ENCODE peak calls at places on chromosomes 2 and 18, in seven cellular contexts. One of them, this sample, is unnamed.

GRCh38 chr18:50454379-50455005 is 79.6 kb downstream of the SKA1 start:
- DNase-seq in IMR-90: no peak
- DNase-seq in mesendoderm: peak
- DNase-seq in H9: peak
- DNase-seq in H1: no peak
- DNase-seq in neuronal stem cell: no peak
- DNase-seq in trophoblast cell: no peak
- DNase-seq in this sample: no peak

GRCh38 chr2:164657129-164657528 is 35.8 kb upstream of the GRB14 start:
- DNase-seq in IMR-90: peak
- DNase-seq in mesendoderm: no peak
- DNase-seq in H9: no peak
- DNase-seq in H1: no peak
- DNase-seq in neuronal stem cell: no peak
- DNase-seq in trophoblast cell: no peak
- DNase-seq in this sample: peak

GRCh38 chr2:109527846-109528705 is 85.7 kb downstream of the SEPTIN10 start:
- DNase-seq in IMR-90: no peak
- DNase-seq in mesendoderm: peak
- DNase-seq in H9: peak
- DNase-seq in H1: no peak
- DNase-seq in neuronal stem cell: no peak
- DNase-seq in trophoblast cell: peak
- DNase-seq in this sample: no peak

GRCh38 chr2:18119883-18120282 is 241.4 kb downstream of the KCNS3 start:
- DNase-seq in IMR-90: peak
- DNase-seq in mesendoderm: no peak
- DNase-seq in H9: no peak
- DNase-seq in H1: no peak
- DNase-seq in neuronal stem cell: no peak
- DNase-seq in trophoblast cell: no peak
- DNase-seq in this sample: peak

GRCh38 chr18:56096861-56097260 is 508.9 kb upstream of the TCF4 start:
- DNase-seq in IMR-90: no peak
- DNase-seq in mesendoderm: no peak
- DNase-seq in H9: no peak
- DNase-seq in H1: no peak
- DNase-seq in neuronal stem cell: no peak
- DNase-seq in trophoblast cell: no peak
- DNase-seq in this sample: no peak

GRCh38 chr18:53115876-53116585 is 776.0 kb downstream of the DCC start:
- DNase-seq in IMR-90: no peak
- DNase-seq in mesendoderm: peak
- DNase-seq in H9: no peak
- DNase-seq in H1: no peak
- DNase-seq in neuronal stem cell: no peak
- DNase-seq in trophoblast cell: no peak
- DNase-seq in this sample: no peak

GRCh38 chr18:26208901-26209445 is 17.3 kb upstream of the TAF4B start:
- DNase-seq in IMR-90: no peak
- DNase-seq in mesendoderm: no peak
- DNase-seq in H9: no peak
- DNase-seq in H1: no peak
- DNase-seq in neuronal stem cell: no peak
- DNase-seq in trophoblast cell: no peak
- DNase-seq in this sample: no peak

GRCh38 chr2:102893870-102894269 is 132.0 kb downstream of the TMEM182 start:
- DNase-seq in IMR-90: no peak
- DNase-seq in mesendoderm: no peak
- DNase-seq in H9: peak
- DNase-seq in H1: no peak
- DNase-seq in neuronal stem cell: no peak
- DNase-seq in trophoblast cell: no peak
- DNase-seq in this sample: no peak

GRCh38 chr18:24995738-24996137 is 356.2 kb downstream of the ZNF521 start:
- DNase-seq in IMR-90: peak
- DNase-seq in mesendoderm: no peak
- DNase-seq in H9: no peak
- DNase-seq in H1: no peak
- DNase-seq in neuronal stem cell: no peak
- DNase-seq in trophoblast cell: no peak
- DNase-seq in this sample: no peak

GRCh38 chr2:150750726-150751125 is 263.3 kb upstream of the RND3 start:
- DNase-seq in IMR-90: no peak
- DNase-seq in mesendoderm: no peak
- DNase-seq in H9: no peak
- DNase-seq in H1: no peak
- DNase-seq in neuronal stem cell: no peak
- DNase-seq in trophoblast cell: no peak
- DNase-seq in this sample: peak

GRCh38 chr2:203579730-203580129 is 44.6 kb upstream of the RAPH1 start:
- DNase-seq in IMR-90: no peak
- DNase-seq in mesendoderm: peak
- DNase-seq in H9: no peak
- DNase-seq in H1: no peak
- DNase-seq in neuronal stem cell: no peak
- DNase-seq in trophoblast cell: no peak
- DNase-seq in this sample: no peak

GRCh38 chr2:188414869-188415753 is 123.4 kb downstream of the GULP1 start:
- DNase-seq in IMR-90: peak
- DNase-seq in mesendoderm: no peak
- DNase-seq in H9: no peak
- DNase-seq in H1: no peak
- DNase-seq in neuronal stem cell: no peak
- DNase-seq in trophoblast cell: no peak
- DNase-seq in this sample: no peak

GRCh38 chr2:234374671-234375245 is 122.1 kb downstream of the ARL4C start:
- DNase-seq in IMR-90: no peak
- DNase-seq in mesendoderm: no peak
- DNase-seq in H9: no peak
- DNase-seq in H1: no peak
- DNase-seq in neuronal stem cell: no peak
- DNase-seq in trophoblast cell: no peak
- DNase-seq in this sample: no peak

GRCh38 chr18:77208969-77209368 is 40.7 kb upstream of the GALR1 start:
- DNase-seq in IMR-90: peak
- DNase-seq in mesendoderm: no peak
- DNase-seq in H9: no peak
- DNase-seq in H1: no peak
- DNase-seq in neuronal stem cell: no peak
- DNase-seq in trophoblast cell: peak
- DNase-seq in this sample: peak

GRCh38 chr2:173419506-173419905 is 64.8 kb downstream of the CDCA7 start:
- DNase-seq in IMR-90: no peak
- DNase-seq in mesendoderm: no peak
- DNase-seq in H9: no peak
- DNase-seq in H1: no peak
- DNase-seq in neuronal stem cell: no peak
- DNase-seq in trophoblast cell: no peak
- DNase-seq in this sample: no peak

GRCh38 chr2:118846667-118847446 is 591 bp downstream of the EN1 start:
- DNase-seq in IMR-90: no peak
- DNase-seq in mesendoderm: peak
- DNase-seq in H9: peak
- DNase-seq in H1: no peak
- DNase-seq in neuronal stem cell: peak
- DNase-seq in trophoblast cell: no peak
- DNase-seq in this sample: no peak

GRCh38 chr2:116975580-116975979 is 838.9 kb upstream of the DDX18 start:
- DNase-seq in IMR-90: no peak
- DNase-seq in mesendoderm: no peak
- DNase-seq in H9: no peak
- DNase-seq in H1: no peak
- DNase-seq in neuronal stem cell: no peak
- DNase-seq in trophoblast cell: no peak
- DNase-seq in this sample: no peak

GRCh38 chr2:116979941-116980340 is 834.5 kb upstream of the DDX18 start:
- DNase-seq in IMR-90: no peak
- DNase-seq in mesendoderm: no peak
- DNase-seq in H9: no peak
- DNase-seq in H1: no peak
- DNase-seq in neuronal stem cell: no peak
- DNase-seq in trophoblast cell: no peak
- DNase-seq in this sample: no peak

GRCh38 chr2:116980354-116980753 is 834.1 kb upstream of the DDX18 start:
- DNase-seq in IMR-90: no peak
- DNase-seq in mesendoderm: peak
- DNase-seq in H9: peak
- DNase-seq in H1: no peak
- DNase-seq in neuronal stem cell: no peak
- DNase-seq in trophoblast cell: no peak
- DNase-seq in this sample: no peak
- H2BK120ac ChIP-seq in IMR-90: no peak
- H2BK120ac ChIP-seq in mesendoderm: no peak
- H2BK120ac ChIP-seq in H9: no peak
- H2BK120ac ChIP-seq in H1: no peak
- H2BK120ac ChIP-seq in neuronal stem cell: no peak
- H2BK120ac ChIP-seq in trophoblast cell: no peak
- H2BK120ac ChIP-seq in this sample: no peak

DNA sequence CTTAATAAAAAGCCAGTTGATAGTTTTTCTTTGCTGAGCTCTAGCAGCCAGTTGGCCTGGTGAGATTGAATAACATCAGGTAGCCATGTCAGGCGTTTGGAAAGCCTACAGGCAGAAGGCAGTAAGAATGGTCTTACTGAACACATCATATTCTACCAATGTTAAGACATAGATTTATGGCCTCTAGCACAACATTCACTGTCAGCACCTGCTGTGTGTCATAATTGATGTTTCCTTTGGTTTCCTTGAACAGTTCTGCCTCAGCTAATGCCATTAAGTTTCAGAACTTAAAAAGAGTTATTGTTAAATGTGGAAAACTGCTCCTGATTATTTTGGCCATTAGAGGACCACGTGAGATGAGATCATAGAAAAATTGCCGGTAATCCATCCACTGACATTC is 434.6 kb downstream of the PTPRM start:
- DNase-seq in IMR-90: no peak
- DNase-seq in mesendoderm: no peak
- DNase-seq in H9: no peak
- DNase-seq in H1: no peak
- DNase-seq in neuronal stem cell: no peak
- DNase-seq in trophoblast cell: no peak
- DNase-seq in this sample: no peak
- H3K23ac ChIP-seq in IMR-90: no peak
- H3K23ac ChIP-seq in mesendoderm: no peak
- H3K23ac ChIP-seq in H9: no peak
- H3K23ac ChIP-seq in H1: no peak
- H3K23ac ChIP-seq in neuronal stem cell: no peak
- H3K23ac ChIP-seq in trophoblast cell: no peak
- H3K23ac ChIP-seq in this sample: no peak

GRCh38 chr18:65938592-65939372 is 188.0 kb downstream of the CDH7 start:
- DNase-seq in IMR-90: no peak
- DNase-seq in mesendoderm: peak
- DNase-seq in H9: peak
- DNase-seq in H1: peak
- DNase-seq in neuronal stem cell: no peak
- DNase-seq in trophoblast cell: no peak
- DNase-seq in this sample: peak

GRCh38 chr18:65942103-65942502 is 191.3 kb downstream of the CDH7 start:
- DNase-seq in IMR-90: no peak
- DNase-seq in mesendoderm: no peak
- DNase-seq in H9: no peak
- DNase-seq in H1: no peak
- DNase-seq in neuronal stem cell: no peak
- DNase-seq in trophoblast cell: no peak
- DNase-seq in this sample: no peak

GRCh38 chr18:65943268-65943667 is 192.5 kb downstream of the CDH7 start:
- DNase-seq in IMR-90: no peak
- DNase-seq in mesendoderm: no peak
- DNase-seq in H9: no peak
- DNase-seq in H1: no peak
- DNase-seq in neuronal stem cell: no peak
- DNase-seq in trophoblast cell: no peak
- DNase-seq in this sample: no peak

GRCh38 chr18:65942854-65943253 is 192.0 kb downstream of the CDH7 start:
- DNase-seq in IMR-90: no peak
- DNase-seq in mesendoderm: no peak
- DNase-seq in H9: no peak
- DNase-seq in H1: no peak
- DNase-seq in neuronal stem cell: no peak
- DNase-seq in trophoblast cell: no peak
- DNase-seq in this sample: no peak

DNA sequence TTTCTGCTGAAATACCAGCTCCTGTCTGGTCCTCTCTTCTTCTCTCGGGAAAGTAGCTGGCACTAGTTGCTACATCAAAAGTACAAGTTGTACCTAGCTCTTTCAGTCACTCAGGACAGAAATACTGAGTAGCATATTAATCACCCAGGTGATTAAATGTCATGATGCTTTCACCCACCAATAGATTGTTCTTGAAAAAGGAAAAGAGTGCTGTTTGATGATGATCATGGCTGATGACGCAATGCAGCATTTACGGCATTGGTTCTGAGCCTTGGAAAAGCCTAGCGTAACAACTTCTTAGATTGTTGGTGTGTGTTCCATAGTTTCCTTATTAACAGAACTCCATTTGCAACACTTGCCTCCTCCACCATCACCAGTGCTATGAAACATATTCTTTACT is 190.7 kb downstream of the CDH7 start:
- DNase-seq in IMR-90: no peak
- DNase-seq in mesendoderm: no peak
- DNase-seq in H9: no peak
- DNase-seq in H1: no peak
- DNase-seq in neuronal stem cell: no peak
- DNase-seq in trophoblast cell: no peak
- DNase-seq in this sample: no peak
- H2BK120ac ChIP-seq in IMR-90: no peak
- H2BK120ac ChIP-seq in mesendoderm: peak
- H2BK120ac ChIP-seq in H9: no peak
- H2BK120ac ChIP-seq in H1: no peak
- H2BK120ac ChIP-seq in neuronal stem cell: no peak
- H2BK120ac ChIP-seq in trophoblast cell: no peak
- H2BK120ac ChIP-seq in this sample: no peak

GRCh38 chr2:1611886-1612285 is 132.4 kb downstream of the PXDN start:
- DNase-seq in IMR-90: no peak
- DNase-seq in mesendoderm: no peak
- DNase-seq in H9: no peak
- DNase-seq in H1: no peak
- DNase-seq in neuronal stem cell: no peak
- DNase-seq in trophoblast cell: no peak
- DNase-seq in this sample: no peak
- H3K23ac ChIP-seq in IMR-90: no peak
- H3K23ac ChIP-seq in mesendoderm: no peak
- H3K23ac ChIP-seq in H9: no peak
- H3K23ac ChIP-seq in H1: no peak
- H3K23ac ChIP-seq in neuronal stem cell: no peak
- H3K23ac ChIP-seq in trophoblast cell: no peak
- H3K23ac ChIP-seq in this sample: no peak

GRCh38 chr2:10878268-10878915 is 33.3 kb upstream of the KCNF1 start:
- DNase-seq in IMR-90: no peak
- DNase-seq in mesendoderm: no peak
- DNase-seq in H9: no peak
- DNase-seq in H1: no peak
- DNase-seq in neuronal stem cell: no peak
- DNase-seq in trophoblast cell: no peak
- DNase-seq in this sample: no peak
- H2BK120ac ChIP-seq in IMR-90: no peak
- H2BK120ac ChIP-seq in mesendoderm: no peak
- H2BK120ac ChIP-seq in H9: no peak
- H2BK120ac ChIP-seq in H1: no peak
- H2BK120ac ChIP-seq in neuronal stem cell: no peak
- H2BK120ac ChIP-seq in trophoblast cell: no peak
- H2BK120ac ChIP-seq in this sample: no peak